ENCODE peak calls at places on chromosomes 13 and 19, in six cellular contexts. One of them, this sample, is unnamed.

GRCh38 chr13:60519496-60519895 is 122.5 kb downstream of the TDRD3 start:
- DNase-seq in NCI-H774: no peak
- DNase-seq in EH: no peak
- DNase-seq in activated CD4-positive, alpha-beta T cell treated with anti-CD3 and anti-CD28 coated beads, Interleukin-2, amount 50 U/mL, for 1 hour: no peak
- DNase-seq in NAMALWA: no peak
- DNase-seq in NCI-H510A treated with DMSO at 0.1 percent for 48 hours: no peak
- DNase-seq in this sample: no peak

GRCh38 chr19:16851031-16851712 is 22.0 kb downstream of the SIN3B start:
- DNase-seq in NCI-H774: no peak
- DNase-seq in EH: peak; percentile 72
- DNase-seq in activated CD4-positive, alpha-beta T cell treated with anti-CD3 and anti-CD28 coated beads, Interleukin-2, amount 50 U/mL, for 1 hour: no peak
- DNase-seq in NCI-H510A treated with DMSO at 0.1 percent for 48 hours: no peak
- DNase-seq in NAMALWA: no peak
- DNase-seq in this sample: no peak

GRCh38 chr13:96460571-96460970 is 370.7 kb downstream of the HS6ST3 start:
- DNase-seq in NCI-H774: no peak
- DNase-seq in NCI-H510A treated with DMSO at 0.1 percent for 48 hours: peak; percentile 50
- DNase-seq in EH: no peak
- DNase-seq in NAMALWA: no peak
- DNase-seq in activated CD4-positive, alpha-beta T cell treated with anti-CD3 and anti-CD28 coated beads, Interleukin-2, amount 50 U/mL, for 1 hour: no peak
- DNase-seq in this sample: no peak

GRCh38 chr13:76016799-76017198 is 380.7 kb downstream of the LMO7 start:
- DNase-seq in activated CD4-positive, alpha-beta T cell treated with anti-CD3 and anti-CD28 coated beads, Interleukin-2, amount 50 U/mL, for 1 hour: no peak
- DNase-seq in NAMALWA: peak; percentile 71
- DNase-seq in NCI-H510A treated with DMSO at 0.1 percent for 48 hours: no peak
- DNase-seq in NCI-H774: no peak
- DNase-seq in EH: peak; percentile 40
- DNase-seq in this sample: peak; percentile 41

GRCh38 chr19:6721773-6722172 is 1.3 kb upstream of the C3 start:
- DNase-seq in activated CD4-positive, alpha-beta T cell treated with anti-CD3 and anti-CD28 coated beads, Interleukin-2, amount 50 U/mL, for 1 hour: no peak
- DNase-seq in NCI-H510A treated with DMSO at 0.1 percent for 48 hours: no peak
- DNase-seq in NCI-H774: no peak
- DNase-seq in NAMALWA: peak; percentile 49
- DNase-seq in EH: no peak
- DNase-seq in this sample: peak; percentile 33

GRCh38 chr19:35031072-35031881 is 1.0 kb downstream of the SCN1B start:
- DNase-seq in activated CD4-positive, alpha-beta T cell treated with anti-CD3 and anti-CD28 coated beads, Interleukin-2, amount 50 U/mL, for 1 hour: no peak
- DNase-seq in NCI-H774: no peak
- DNase-seq in EH: peak; percentile 57
- DNase-seq in NCI-H510A treated with DMSO at 0.1 percent for 48 hours: no peak
- DNase-seq in NAMALWA: no peak
- DNase-seq in this sample: no peak

GRCh38 chr19:3716147-3716668 is 8.0 kb downstream of the TJP3 start:
- DNase-seq in activated CD4-positive, alpha-beta T cell treated with anti-CD3 and anti-CD28 coated beads, Interleukin-2, amount 50 U/mL, for 1 hour: no peak
- DNase-seq in EH: no peak
- DNase-seq in NCI-H510A treated with DMSO at 0.1 percent for 48 hours: no peak
- DNase-seq in NCI-H774: no peak
- DNase-seq in NAMALWA: no peak
- DNase-seq in this sample: no peak

GRCh38 chr19:10976200-10976892 is 15.5 kb downstream of the SMARCA4 start:
- DNase-seq in NAMALWA: no peak
- DNase-seq in activated CD4-positive, alpha-beta T cell treated with anti-CD3 and anti-CD28 coated beads, Interleukin-2, amount 50 U/mL, for 1 hour: no peak
- DNase-seq in EH: no peak
- DNase-seq in NCI-H774: no peak
- DNase-seq in NCI-H510A treated with DMSO at 0.1 percent for 48 hours: no peak
- DNase-seq in this sample: no peak

GRCh38 chr13:42740753-42741152 is 40.6 kb upstream of the FAM216B start:
- DNase-seq in NCI-H510A treated with DMSO at 0.1 percent for 48 hours: peak; percentile 2
- DNase-seq in NAMALWA: peak; percentile 51
- DNase-seq in activated CD4-positive, alpha-beta T cell treated with anti-CD3 and anti-CD28 coated beads, Interleukin-2, amount 50 U/mL, for 1 hour: no peak
- DNase-seq in EH: no peak
- DNase-seq in NCI-H774: no peak
- DNase-seq in this sample: peak; percentile 20

GRCh38 chr13:42893346-42893745 is 98.7 kb downstream of the EPSTI1 start:
- DNase-seq in NCI-H510A treated with DMSO at 0.1 percent for 48 hours: no peak
- DNase-seq in EH: peak; percentile 60
- DNase-seq in activated CD4-positive, alpha-beta T cell treated with anti-CD3 and anti-CD28 coated beads, Interleukin-2, amount 50 U/mL, for 1 hour: no peak
- DNase-seq in NAMALWA: no peak
- DNase-seq in NCI-H774: no peak
- DNase-seq in this sample: peak; percentile 20

GRCh38 chr13:44317752-44318550 is 55.7 kb upstream of the SERP2 start:
- DNase-seq in activated CD4-positive, alpha-beta T cell treated with anti-CD3 and anti-CD28 coated beads, Interleukin-2, amount 50 U/mL, for 1 hour: no peak
- DNase-seq in NAMALWA: no peak
- DNase-seq in EH: peak; percentile 52
- DNase-seq in NCI-H774: peak; percentile 40
- DNase-seq in NCI-H510A treated with DMSO at 0.1 percent for 48 hours: no peak
- DNase-seq in this sample: no peak

GRCh38 chr19:19064098-19064722 is 416 bp downstream of the SLC25A42 start:
- DNase-seq in EH: no peak
- DNase-seq in NAMALWA: peak; percentile 80
- DNase-seq in activated CD4-positive, alpha-beta T cell treated with anti-CD3 and anti-CD28 coated beads, Interleukin-2, amount 50 U/mL, for 1 hour: no peak
- DNase-seq in NCI-H510A treated with DMSO at 0.1 percent for 48 hours: peak; percentile 50
- DNase-seq in NCI-H774: no peak
- DNase-seq in this sample: no peak

GRCh38 chr19:51735759-51736449 is 12.1 kb upstream of the HAS1 start:
- DNase-seq in NAMALWA: no peak
- DNase-seq in NCI-H510A treated with DMSO at 0.1 percent for 48 hours: no peak
- DNase-seq in EH: peak; percentile 15
- DNase-seq in NCI-H774: no peak
- DNase-seq in activated CD4-positive, alpha-beta T cell treated with anti-CD3 and anti-CD28 coated beads, Interleukin-2, amount 50 U/mL, for 1 hour: no peak
- DNase-seq in this sample: peak; percentile 96

GRCh38 chr19:4472174-4472974 is at the start of gene HDGFL2:
- DNase-seq in NCI-H510A treated with DMSO at 0.1 percent for 48 hours: no peak
- DNase-seq in NAMALWA: no peak
- DNase-seq in activated CD4-positive, alpha-beta T cell treated with anti-CD3 and anti-CD28 coated beads, Interleukin-2, amount 50 U/mL, for 1 hour: no peak
- DNase-seq in EH: no peak
- DNase-seq in NCI-H774: no peak
- DNase-seq in this sample: no peak

GRCh38 chr13:99165753-99166587 is 34.7 kb upstream of the UBAC2 start:
- DNase-seq in NAMALWA: no peak
- DNase-seq in NCI-H774: no peak
- DNase-seq in EH: no peak
- DNase-seq in NCI-H510A treated with DMSO at 0.1 percent for 48 hours: no peak
- DNase-seq in activated CD4-positive, alpha-beta T cell treated with anti-CD3 and anti-CD28 coated beads, Interleukin-2, amount 50 U/mL, for 1 hour: no peak
- DNase-seq in this sample: peak; percentile 25

GRCh38 chr13:97127842-97128241 is 94.3 kb upstream of the MBNL2 start:
- DNase-seq in EH: no peak
- DNase-seq in NAMALWA: no peak
- DNase-seq in NCI-H774: no peak
- DNase-seq in NCI-H510A treated with DMSO at 0.1 percent for 48 hours: no peak
- DNase-seq in activated CD4-positive, alpha-beta T cell treated with anti-CD3 and anti-CD28 coated beads, Interleukin-2, amount 50 U/mL, for 1 hour: no peak
- DNase-seq in this sample: no peak

GRCh38 chr13:41137951-41138350 is 5.3 kb upstream of the KBTBD6 start:
- DNase-seq in EH: peak; percentile 87
- DNase-seq in NCI-H510A treated with DMSO at 0.1 percent for 48 hours: no peak
- DNase-seq in NAMALWA: no peak
- DNase-seq in activated CD4-positive, alpha-beta T cell treated with anti-CD3 and anti-CD28 coated beads, Interleukin-2, amount 50 U/mL, for 1 hour: no peak
- DNase-seq in NCI-H774: no peak
- DNase-seq in this sample: no peak

GRCh38 chr13:34046457-34046856 is 228.5 kb downstream of the RFC3 start:
- DNase-seq in NAMALWA: no peak
- DNase-seq in EH: no peak
- DNase-seq in activated CD4-positive, alpha-beta T cell treated with anti-CD3 and anti-CD28 coated beads, Interleukin-2, amount 50 U/mL, for 1 hour: no peak
- DNase-seq in NCI-H774: no peak
- DNase-seq in NCI-H510A treated with DMSO at 0.1 percent for 48 hours: no peak
- DNase-seq in this sample: no peak

GRCh38 chr13:26468203-26468602 is 89.3 kb upstream of the WASF3 start:
- DNase-seq in NCI-H774: peak; percentile 1
- DNase-seq in activated CD4-positive, alpha-beta T cell treated with anti-CD3 and anti-CD28 coated beads, Interleukin-2, amount 50 U/mL, for 1 hour: no peak
- DNase-seq in NCI-H510A treated with DMSO at 0.1 percent for 48 hours: no peak
- DNase-seq in EH: no peak
- DNase-seq in NAMALWA: no peak
- DNase-seq in this sample: no peak

GRCh38 chr13:95300625-95301134 is 571 bp downstream of the ABCC4 start:
- DNase-seq in NCI-H774: no peak
- DNase-seq in activated CD4-positive, alpha-beta T cell treated with anti-CD3 and anti-CD28 coated beads, Interleukin-2, amount 50 U/mL, for 1 hour: peak; percentile 19
- DNase-seq in NCI-H510A treated with DMSO at 0.1 percent for 48 hours: peak; percentile 47
- DNase-seq in NAMALWA: peak; percentile 80
- DNase-seq in EH: peak; percentile 65
- DNase-seq in this sample: peak; percentile 66

GRCh38 chr13:68023838-68024581 is 793.9 kb upstream of the PCDH9 start:
- DNase-seq in activated CD4-positive, alpha-beta T cell treated with anti-CD3 and anti-CD28 coated beads, Interleukin-2, amount 50 U/mL, for 1 hour: no peak
- DNase-seq in NCI-H774: no peak
- DNase-seq in NAMALWA: no peak
- DNase-seq in NCI-H510A treated with DMSO at 0.1 percent for 48 hours: no peak
- DNase-seq in EH: no peak
- DNase-seq in this sample: no peak

GRCh38 chr19:49064768-49065611 is at the start of gene NTF4:
- DNase-seq in NAMALWA: no peak
- DNase-seq in activated CD4-positive, alpha-beta T cell treated with anti-CD3 and anti-CD28 coated beads, Interleukin-2, amount 50 U/mL, for 1 hour: no peak
- DNase-seq in NCI-H510A treated with DMSO at 0.1 percent for 48 hours: peak; percentile 9
- DNase-seq in EH: peak; percentile 32
- DNase-seq in NCI-H774: no peak
- DNase-seq in this sample: peak; percentile 26

GRCh38 chr13:98978280-98978679 is 416 bp upstream of the DOCK9 start:
- DNase-seq in EH: peak; percentile 84
- DNase-seq in NCI-H510A treated with DMSO at 0.1 percent for 48 hours: no peak
- DNase-seq in NAMALWA: no peak
- DNase-seq in activated CD4-positive, alpha-beta T cell treated with anti-CD3 and anti-CD28 coated beads, Interleukin-2, amount 50 U/mL, for 1 hour: no peak
- DNase-seq in NCI-H774: no peak
- DNase-seq in this sample: no peak

GRCh38 chr19:15449620-15450527 is at the start of gene WIZ:
- DNase-seq in activated CD4-positive, alpha-beta T cell treated with anti-CD3 and anti-CD28 coated beads, Interleukin-2, amount 50 U/mL, for 1 hour: peak; percentile 85
- DNase-seq in NAMALWA: peak; percentile 54
- DNase-seq in NCI-H774: peak; percentile 66
- DNase-seq in NCI-H510A treated with DMSO at 0.1 percent for 48 hours: peak; percentile 52
- DNase-seq in EH: peak; percentile 79
- DNase-seq in this sample: peak; percentile 70

This sample was measured in NB4.